ENCODE peak calls at places on chromosomes 13 and 19, in four cellular contexts. One of them, this sample, is unnamed.

GRCh38 chr13:24900507-24900906 is 136.5 kb downstream of the RNF17 start:
- DNase-seq in A549: no peak
- DNase-seq in breast epithelium: no peak
- DNase-seq in upper lobe of left lung: no peak
- DNase-seq in this sample: no peak

GRCh38 chr13:102847272-102848234 is 1.7 kb downstream of the ERCC5 start:
- DNase-seq in upper lobe of left lung: no peak
- DNase-seq in A549: peak; percentile 27
- DNase-seq in breast epithelium: no peak
- DNase-seq in this sample: no peak

GRCh38 chr13:94168784-94169512 is 310.5 kb downstream of the DCT start:
- DNase-seq in A549: no peak
- DNase-seq in breast epithelium: no peak
- DNase-seq in upper lobe of left lung: no peak
- DNase-seq in this sample: no peak

GRCh38 chr13:33629610-33630009 is 188.3 kb upstream of the RFC3 start:
- DNase-seq in upper lobe of left lung: no peak
- DNase-seq in breast epithelium: no peak
- DNase-seq in A549: no peak
- DNase-seq in this sample: no peak

GRCh38 chr13:30371649-30372265 is 50.5 kb upstream of the UBE2L5 start:
- DNase-seq in breast epithelium: no peak
- DNase-seq in upper lobe of left lung: peak; percentile 32
- DNase-seq in A549: peak; percentile 7
- DNase-seq in this sample: no peak

GRCh38 chr19:19746286-19747213 is 13.6 kb upstream of the ZNF14 start:
- DNase-seq in upper lobe of left lung: no peak
- DNase-seq in breast epithelium: no peak
- DNase-seq in A549: no peak
- DNase-seq in this sample: no peak

GRCh38 chr13:94175076-94175475 is 304.4 kb downstream of the DCT start:
- DNase-seq in breast epithelium: no peak
- DNase-seq in upper lobe of left lung: no peak
- DNase-seq in A549: no peak
- DNase-seq in this sample: no peak

GRCh38 chr13:49584771-49585182 is 581 bp downstream of the RCBTB1 start:
- DNase-seq in upper lobe of left lung: no peak
- DNase-seq in A549: no peak
- DNase-seq in breast epithelium: no peak
- DNase-seq in this sample: no peak

GRCh38 chr13:29953542-29953941 is 103.1 kb upstream of the UBL3 start:
- DNase-seq in breast epithelium: no peak
- DNase-seq in A549: no peak
- DNase-seq in upper lobe of left lung: no peak
- DNase-seq in this sample: no peak

GRCh38 chr13:64753606-64754005 is 2476.5 kb downstream of the PCDH9 start:
- DNase-seq in A549: no peak
- DNase-seq in upper lobe of left lung: no peak
- DNase-seq in breast epithelium: no peak
- DNase-seq in this sample: no peak

GRCh38 chr19:43605875-43606568 is 5.9 kb upstream of the SRRM5 start:
- DNase-seq in breast epithelium: no peak
- DNase-seq in A549: no peak
- DNase-seq in upper lobe of left lung: no peak
- DNase-seq in this sample: no peak

GRCh38 chr13:68358218-68358817 is 1128.2 kb upstream of the PCDH9 start:
- DNase-seq in breast epithelium: no peak
- DNase-seq in A549: no peak
- DNase-seq in upper lobe of left lung: no peak
- DNase-seq in this sample: no peak

GRCh38 chr19:55632463-55632834 is 8.1 kb upstream of the ZNF784 start:
- DNase-seq in breast epithelium: peak; percentile 80
- DNase-seq in A549: peak; percentile 99
- DNase-seq in upper lobe of left lung: peak; percentile 92
- DNase-seq in this sample: peak; percentile 69

GRCh38 chr13:31090096-31090495 is 71.6 kb downstream of the HSPH1 start:
- DNase-seq in breast epithelium: no peak
- DNase-seq in A549: no peak
- DNase-seq in upper lobe of left lung: no peak
- DNase-seq in this sample: no peak

GRCh38 chr13:52112606-52113005 is 16.3 kb downstream of the NEK5 start:
- DNase-seq in breast epithelium: no peak
- DNase-seq in upper lobe of left lung: no peak
- DNase-seq in A549: no peak
- DNase-seq in this sample: no peak

GRCh38 chr19:4501005-4501591 is 17.2 kb downstream of the PLIN4 start:
- DNase-seq in upper lobe of left lung: no peak
- DNase-seq in A549: no peak
- DNase-seq in breast epithelium: no peak
- DNase-seq in this sample: no peak

GRCh38 chr13:24147570-24147963 is 13.0 kb upstream of the SPATA13 start:
- DNase-seq in upper lobe of left lung: no peak
- DNase-seq in breast epithelium: no peak
- DNase-seq in A549: no peak
- DNase-seq in this sample: no peak

GRCh38 chr13:77510156-77510555 is 25.4 kb upstream of the SCEL start:
- DNase-seq in breast epithelium: no peak
- DNase-seq in upper lobe of left lung: no peak
- DNase-seq in A549: no peak
- DNase-seq in this sample: no peak

GRCh38 chr13:63307239-63307638 is 1891.6 kb upstream of the PCDH20 start:
- DNase-seq in breast epithelium: no peak
- DNase-seq in A549: no peak
- DNase-seq in upper lobe of left lung: no peak
- DNase-seq in this sample: no peak
- H3K4me3 ChIP-seq in breast epithelium: no peak overlapping the region
- H3K4me3 ChIP-seq in A549: no peak overlapping the region
- H3K4me3 ChIP-seq in upper lobe of left lung: no peak overlapping the region
- H3K4me3 ChIP-seq in this sample: no peak overlapping the region

DNA sequence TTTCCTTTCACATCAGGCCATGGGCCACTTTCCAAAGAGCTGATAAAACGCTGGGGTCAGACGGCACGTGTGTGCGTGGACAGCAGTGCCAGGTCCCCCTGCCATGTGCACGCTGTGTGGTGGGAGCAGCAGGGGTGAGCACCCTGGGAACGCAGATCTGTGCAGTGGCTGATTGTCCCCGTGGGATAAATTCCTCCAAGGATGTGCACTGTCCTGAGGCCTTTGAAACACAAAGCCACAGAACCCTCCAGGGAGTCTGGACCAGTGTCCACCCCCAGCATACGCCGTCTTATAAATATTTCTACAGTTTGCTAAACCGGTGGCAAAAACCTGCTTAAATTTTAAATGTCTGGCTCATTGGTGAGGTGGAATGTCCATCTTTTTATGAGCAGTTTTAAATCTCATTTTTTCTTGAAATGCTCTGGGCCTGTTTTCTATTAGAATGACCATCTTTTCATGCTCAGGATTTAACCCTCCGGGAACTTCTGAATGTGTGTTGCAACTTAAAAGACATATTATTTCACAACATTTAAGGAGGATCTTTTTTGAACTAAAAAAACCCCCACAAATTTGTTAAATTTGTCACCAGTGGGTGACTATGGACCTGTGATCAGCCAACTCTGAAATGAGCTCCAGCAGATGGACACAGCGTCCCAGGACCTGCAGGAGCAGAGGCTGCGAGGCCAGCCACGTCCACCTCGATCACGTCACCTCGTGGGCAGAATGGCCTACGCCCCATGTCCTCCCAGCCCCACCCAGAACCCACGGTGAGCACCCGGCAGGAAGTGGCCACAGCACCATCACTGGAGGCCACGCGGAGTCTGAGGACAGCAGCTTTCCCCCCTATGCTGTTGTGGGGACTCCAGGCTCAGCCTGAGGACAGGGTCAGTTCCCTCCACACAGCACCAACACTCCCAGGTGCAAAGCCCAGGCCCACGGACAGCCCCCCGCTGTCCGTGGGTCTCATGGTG is 68.6 kb downstream of the RASA3 start:
- DNase-seq in breast epithelium: no peak
- DNase-seq in A549: peak; percentile 60
- DNase-seq in upper lobe of left lung: peak; percentile 80
- DNase-seq in this sample: peak; percentile 76
- TF ChIP-seq POLR2A in breast epithelium: no peak
- TF ChIP-seq POLR2A in A549: peak; percentile 32
- TF ChIP-seq POLR2A in upper lobe of left lung: no peak
- TF ChIP-seq POLR2A in this sample: peak; percentile 40

GRCh38 chr19:3463959-3464796 is 16.1 kb downstream of the SMIM24 start:
- DNase-seq in breast epithelium: no peak
- DNase-seq in upper lobe of left lung: no peak
- DNase-seq in A549: no peak
- DNase-seq in this sample: no peak

GRCh38 chr19:3459965-3460582 is 20.3 kb downstream of the SMIM24 start:
- DNase-seq in A549: no peak
- DNase-seq in upper lobe of left lung: no peak
- DNase-seq in breast epithelium: no peak
- DNase-seq in this sample: no peak

GRCh38 chr19:3464797-3465235 is 15.5 kb downstream of the SMIM24 start:
- DNase-seq in A549: peak; percentile 42
- DNase-seq in breast epithelium: no peak
- DNase-seq in upper lobe of left lung: no peak
- DNase-seq in this sample: peak; percentile 27

GRCh38 chr19:3465552-3465951 is 14.8 kb downstream of the SMIM24 start:
- DNase-seq in breast epithelium: no peak
- DNase-seq in A549: no peak
- DNase-seq in upper lobe of left lung: no peak
- DNase-seq in this sample: peak; percentile 21

GRCh38 chr19:3463039-3463958 is 17.0 kb downstream of the SMIM24 start:
- DNase-seq in A549: no peak
- DNase-seq in upper lobe of left lung: no peak
- DNase-seq in breast epithelium: no peak
- DNase-seq in this sample: no peak
- H3K27ac ChIP-seq in A549: peak overlapping the region; percentile 73
- H3K27ac ChIP-seq in upper lobe of left lung: peak overlapping the region; percentile 59
- H3K27ac ChIP-seq in breast epithelium: peak overlapping the region; percentile 15
- H3K27ac ChIP-seq in this sample: peak overlapping the region; percentile 70

GRCh38 chr19:33108161-33108560 is 23.8 kb upstream of the WDR88 start:
- DNase-seq in breast epithelium: no peak
- DNase-seq in A549: no peak
- DNase-seq in upper lobe of left lung: no peak
- DNase-seq in this sample: no peak

GRCh38 chr19:33114302-33114701 is 17.6 kb upstream of the WDR88 start:
- DNase-seq in A549: no peak
- DNase-seq in upper lobe of left lung: no peak
- DNase-seq in breast epithelium: no peak
- DNase-seq in this sample: no peak

GRCh38 chr19:33110201-33110910 is 21.6 kb upstream of the WDR88 start:
- DNase-seq in upper lobe of left lung: no peak
- DNase-seq in breast epithelium: no peak
- DNase-seq in A549: peak; percentile 39
- DNase-seq in this sample: no peak

GRCh38 chr19:33111587-33111986 is 20.3 kb upstream of the WDR88 start:
- DNase-seq in upper lobe of left lung: no peak
- DNase-seq in A549: no peak
- DNase-seq in breast epithelium: no peak
- DNase-seq in this sample: no peak
- H3K4me3 ChIP-seq in upper lobe of left lung: no peak overlapping the region
- H3K4me3 ChIP-seq in A549: no peak overlapping the region
- H3K4me3 ChIP-seq in breast epithelium: no peak overlapping the region
- H3K4me3 ChIP-seq in this sample: no peak overlapping the region

GRCh38 chr13:75482070-75482819 is at the start of gene TBC1D4:
- DNase-seq in A549: peak; percentile 90
- DNase-seq in breast epithelium: peak; percentile 71
- DNase-seq in upper lobe of left lung: peak; percentile 91
- DNase-seq in this sample: peak; percentile 81
- TF ChIP-seq POLR2A in A549: peak; percentile 27
- TF ChIP-seq POLR2A in breast epithelium: no peak
- TF ChIP-seq POLR2A in upper lobe of left lung: no peak
- TF ChIP-seq POLR2A in this sample: peak; percentile 32

DNA sequence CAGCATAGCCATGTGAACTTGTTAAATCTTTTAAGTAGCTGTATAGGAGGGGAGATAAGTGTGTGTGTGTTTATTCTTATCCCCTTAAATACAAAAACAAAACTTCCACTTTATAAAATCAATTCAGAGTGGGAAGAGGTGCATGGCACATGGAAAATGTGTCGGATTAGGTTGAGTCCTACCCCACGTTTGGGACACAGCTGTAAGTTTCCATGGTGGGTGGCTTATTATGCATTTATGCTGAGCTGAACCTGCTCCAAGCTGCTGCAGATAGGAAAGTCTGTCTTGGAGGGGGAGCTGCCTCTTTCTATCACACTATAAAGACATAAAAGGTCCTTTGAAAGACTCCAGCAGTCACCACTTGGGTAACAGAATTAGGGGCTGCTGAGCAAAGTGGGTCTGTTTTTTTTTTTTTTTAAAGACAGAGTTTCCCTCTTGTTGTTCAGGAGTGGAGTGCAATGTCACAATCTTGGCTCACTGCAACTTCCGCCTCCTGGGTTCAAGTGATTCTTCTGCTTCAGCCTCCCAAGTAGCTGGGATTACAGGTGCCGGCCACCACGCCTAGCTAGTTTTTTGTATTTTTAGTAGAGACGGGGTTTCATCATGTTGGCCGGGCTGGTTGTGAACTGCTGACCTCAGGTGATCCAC is 15.2 kb downstream of the ACTN4 start:
- DNase-seq in breast epithelium: no peak
- DNase-seq in upper lobe of left lung: peak; percentile 56
- DNase-seq in A549: no peak
- DNase-seq in this sample: no peak
- H3K27ac ChIP-seq in breast epithelium: peak overlapping the region; percentile 99
- H3K27ac ChIP-seq in upper lobe of left lung: peak overlapping the region; percentile 97
- H3K27ac ChIP-seq in A549: peak overlapping the region; percentile 91
- H3K27ac ChIP-seq in this sample: peak overlapping the region; percentile 98

GRCh38 chr13:109140777-109141354 is 511.5 kb downstream of the MYO16 start:
- DNase-seq in upper lobe of left lung: no peak
- DNase-seq in breast epithelium: no peak
- DNase-seq in A549: no peak
- DNase-seq in this sample: no peak
- H3K4me3 ChIP-seq in upper lobe of left lung: peak overlapping the region; percentile 33
- H3K4me3 ChIP-seq in breast epithelium: peak overlapping the region; percentile 0
- H3K4me3 ChIP-seq in A549: no peak overlapping the region
- H3K4me3 ChIP-seq in this sample: no peak overlapping the region